ENCODE peak calls at places on chromosomes 2 and 18, in eight cellular contexts. One of them, this sample, is unnamed.

GRCh38 chr2:227450196-227450851 is 21.6 kb upstream of the AGFG1 start:
- DNase-seq in sigmoid colon: no peak
- DNase-seq in upper lobe of left lung: no peak
- DNase-seq in K562: no peak
- DNase-seq in tibial nerve: no peak
- DNase-seq in suprapubic skin: no peak
- DNase-seq in stomach: no peak
- DNase-seq in esophagus muscularis mucosa: no peak
- DNase-seq in this sample: peak; percentile 33

GRCh38 chr18:22827216-22827615 is 105.9 kb upstream of the RBBP8 start:
- DNase-seq in sigmoid colon: no peak
- DNase-seq in upper lobe of left lung: no peak
- DNase-seq in K562: no peak
- DNase-seq in tibial nerve: no peak
- DNase-seq in suprapubic skin: no peak
- DNase-seq in stomach: no peak
- DNase-seq in esophagus muscularis mucosa: no peak
- DNase-seq in this sample: no peak

GRCh38 chr2:70641263-70641784 is 87.7 kb upstream of the TGFA start:
- DNase-seq in sigmoid colon: no peak
- DNase-seq in upper lobe of left lung: no peak
- DNase-seq in K562: no peak
- DNase-seq in tibial nerve: no peak
- DNase-seq in suprapubic skin: no peak
- DNase-seq in stomach: no peak
- DNase-seq in esophagus muscularis mucosa: no peak
- DNase-seq in this sample: no peak

GRCh38 chr2:68237976-68238580 is 14.3 kb downstream of the PPP3R1 start:
- DNase-seq in sigmoid colon: no peak
- DNase-seq in upper lobe of left lung: no peak
- DNase-seq in K562: no peak
- DNase-seq in tibial nerve: no peak
- DNase-seq in suprapubic skin: no peak
- DNase-seq in stomach: no peak
- DNase-seq in esophagus muscularis mucosa: no peak
- DNase-seq in this sample: no peak

GRCh38 chr2:132923787-132924186 is 253.8 kb upstream of the LYPD1 start:
- DNase-seq in sigmoid colon: no peak
- DNase-seq in upper lobe of left lung: no peak
- DNase-seq in K562: no peak
- DNase-seq in tibial nerve: no peak
- DNase-seq in suprapubic skin: no peak
- DNase-seq in stomach: no peak
- DNase-seq in esophagus muscularis mucosa: no peak
- DNase-seq in this sample: no peak

GRCh38 chr2:62398295-62398855 is 107.6 kb downstream of the TMEM17 start:
- DNase-seq in sigmoid colon: no peak
- DNase-seq in upper lobe of left lung: no peak
- DNase-seq in K562: no peak
- DNase-seq in tibial nerve: no peak
- DNase-seq in suprapubic skin: no peak
- DNase-seq in stomach: no peak
- DNase-seq in esophagus muscularis mucosa: no peak
- DNase-seq in this sample: no peak

GRCh38 chr18:26778054-26778393 is 87.5 kb downstream of the AQP4 start:
- DNase-seq in sigmoid colon: no peak
- DNase-seq in upper lobe of left lung: no peak
- DNase-seq in K562: no peak
- DNase-seq in tibial nerve: no peak
- DNase-seq in suprapubic skin: no peak
- DNase-seq in stomach: no peak
- DNase-seq in esophagus muscularis mucosa: peak; percentile 26
- DNase-seq in this sample: no peak

GRCh38 chr2:26122633-26123032 is 50.3 kb upstream of the GAREM2 start:
- DNase-seq in sigmoid colon: no peak
- DNase-seq in upper lobe of left lung: no peak
- DNase-seq in K562: no peak
- DNase-seq in tibial nerve: no peak
- DNase-seq in suprapubic skin: no peak
- DNase-seq in stomach: no peak
- DNase-seq in esophagus muscularis mucosa: no peak
- DNase-seq in this sample: no peak

GRCh38 chr2:24730481-24730880 is 62.7 kb downstream of the PTRHD1 start:
- DNase-seq in sigmoid colon: no peak
- DNase-seq in upper lobe of left lung: no peak
- DNase-seq in K562: no peak
- DNase-seq in tibial nerve: no peak
- DNase-seq in suprapubic skin: no peak
- DNase-seq in stomach: no peak
- DNase-seq in esophagus muscularis mucosa: no peak
- DNase-seq in this sample: no peak

GRCh38 chr2:176160251-176161040 is 3.3 kb downstream of the HOXD3 start:
- DNase-seq in sigmoid colon: no peak
- DNase-seq in upper lobe of left lung: no peak
- DNase-seq in K562: no peak
- DNase-seq in tibial nerve: no peak
- DNase-seq in suprapubic skin: no peak
- DNase-seq in stomach: no peak
- DNase-seq in esophagus muscularis mucosa: no peak
- DNase-seq in this sample: no peak

GRCh38 chr2:13660231-13660630 is 943.5 kb downstream of the TRIB2 start:
- DNase-seq in sigmoid colon: no peak
- DNase-seq in upper lobe of left lung: no peak
- DNase-seq in K562: no peak
- DNase-seq in tibial nerve: no peak
- DNase-seq in suprapubic skin: no peak
- DNase-seq in stomach: no peak
- DNase-seq in esophagus muscularis mucosa: no peak
- DNase-seq in this sample: no peak

GRCh38 chr2:65069425-65069824 is 13.2 kb downstream of the CEP68 start:
- DNase-seq in sigmoid colon: no peak
- DNase-seq in upper lobe of left lung: no peak
- DNase-seq in K562: no peak
- DNase-seq in tibial nerve: no peak
- DNase-seq in suprapubic skin: no peak
- DNase-seq in stomach: no peak
- DNase-seq in esophagus muscularis mucosa: no peak
- DNase-seq in this sample: no peak

GRCh38 chr2:65072181-65072970 is 16.2 kb downstream of the CEP68 start:
- DNase-seq in sigmoid colon: no peak
- DNase-seq in upper lobe of left lung: no peak
- DNase-seq in K562: no peak
- DNase-seq in tibial nerve: no peak
- DNase-seq in suprapubic skin: no peak
- DNase-seq in stomach: no peak
- DNase-seq in esophagus muscularis mucosa: no peak
- DNase-seq in this sample: no peak

GRCh38 chr2:65071499-65072180 is 15.4 kb downstream of the CEP68 start:
- DNase-seq in sigmoid colon: peak; percentile 76
- DNase-seq in upper lobe of left lung: no peak
- DNase-seq in K562: peak; percentile 39
- DNase-seq in tibial nerve: no peak
- DNase-seq in suprapubic skin: no peak
- DNase-seq in stomach: no peak
- DNase-seq in esophagus muscularis mucosa: no peak
- DNase-seq in this sample: no peak

GRCh38 chr2:65070856-65071255 is 14.6 kb downstream of the CEP68 start:
- DNase-seq in sigmoid colon: no peak
- DNase-seq in upper lobe of left lung: no peak
- DNase-seq in K562: no peak
- DNase-seq in tibial nerve: no peak
- DNase-seq in suprapubic skin: no peak
- DNase-seq in stomach: no peak
- DNase-seq in esophagus muscularis mucosa: no peak
- DNase-seq in this sample: no peak

GRCh38 chr2:65070172-65070830 is 14.1 kb downstream of the CEP68 start:
- DNase-seq in sigmoid colon: no peak
- DNase-seq in upper lobe of left lung: no peak
- DNase-seq in K562: no peak
- DNase-seq in tibial nerve: no peak
- DNase-seq in suprapubic skin: no peak
- DNase-seq in stomach: no peak
- DNase-seq in esophagus muscularis mucosa: no peak
- DNase-seq in this sample: peak; percentile 64
- H3K27ac ChIP-seq in sigmoid colon: peak overlapping the region; percentile 69
- H3K27ac ChIP-seq in upper lobe of left lung: peak overlapping the region; percentile 80
- H3K27ac ChIP-seq in K562: no peak overlapping the region
- H3K27ac ChIP-seq in tibial nerve: peak overlapping the region; percentile 81
- H3K27ac ChIP-seq in suprapubic skin: peak overlapping the region; percentile 61
- H3K27ac ChIP-seq in stomach: peak overlapping the region; percentile 66
- H3K27ac ChIP-seq in esophagus muscularis mucosa: peak overlapping the region; percentile 64
- H3K27ac ChIP-seq in this sample: peak overlapping the region; percentile 44

GRCh38 chr18:57802166-57802868 is 798 bp downstream of the ATP8B1 start:
- DNase-seq in sigmoid colon: no peak
- DNase-seq in upper lobe of left lung: no peak
- DNase-seq in K562: no peak
- DNase-seq in tibial nerve: no peak
- DNase-seq in suprapubic skin: no peak
- DNase-seq in stomach: no peak
- DNase-seq in esophagus muscularis mucosa: no peak
- DNase-seq in this sample: no peak

GRCh38 chr18:57805117-57805516 is 2.0 kb upstream of the ATP8B1 start:
- DNase-seq in sigmoid colon: no peak
- DNase-seq in upper lobe of left lung: no peak
- DNase-seq in K562: no peak
- DNase-seq in tibial nerve: no peak
- DNase-seq in suprapubic skin: no peak
- DNase-seq in stomach: no peak
- DNase-seq in esophagus muscularis mucosa: no peak
- DNase-seq in this sample: no peak

GRCh38 chr18:57802869-57803118 is 321 bp downstream of the ATP8B1 start:
- DNase-seq in sigmoid colon: no peak
- DNase-seq in upper lobe of left lung: no peak
- DNase-seq in K562: no peak
- DNase-seq in tibial nerve: no peak
- DNase-seq in suprapubic skin: no peak
- DNase-seq in stomach: no peak
- DNase-seq in esophagus muscularis mucosa: no peak
- DNase-seq in this sample: no peak

GRCh38 chr18:57801379-57802165 is 1.5 kb downstream of the ATP8B1 start:
- DNase-seq in sigmoid colon: no peak
- DNase-seq in upper lobe of left lung: peak; percentile 56
- DNase-seq in K562: no peak
- DNase-seq in tibial nerve: no peak
- DNase-seq in suprapubic skin: no peak
- DNase-seq in stomach: peak; percentile 50
- DNase-seq in esophagus muscularis mucosa: no peak
- DNase-seq in this sample: no peak

GRCh38 chr18:57803119-57803969 is at the start of gene ATP8B1:
- DNase-seq in sigmoid colon: peak; percentile 84
- DNase-seq in upper lobe of left lung: peak; percentile 91
- DNase-seq in K562: peak; percentile 22
- DNase-seq in tibial nerve: no peak
- DNase-seq in suprapubic skin: peak; percentile 91
- DNase-seq in stomach: peak; percentile 98
- DNase-seq in esophagus muscularis mucosa: no peak
- DNase-seq in this sample: peak; percentile 96
- H3K27me3 ChIP-seq in sigmoid colon: no peaks in the 10 kb centered on the region
- H3K27me3 ChIP-seq in upper lobe of left lung: no peaks in the 10 kb centered on the region
- H3K27me3 ChIP-seq in K562: peaks cover 12% of the 10 kb centered on the region
- H3K27me3 ChIP-seq in tibial nerve: peaks cover 36% of the 10 kb centered on the region
- H3K27me3 ChIP-seq in suprapubic skin: no peaks in the 10 kb centered on the region
- H3K27me3 ChIP-seq in stomach: peaks cover 5% of the 10 kb centered on the region
- H3K27me3 ChIP-seq in esophagus muscularis mucosa: no peaks in the 10 kb centered on the region
- H3K27me3 ChIP-seq in this sample: peaks cover 33% of the 10 kb centered on the region

DNA sequence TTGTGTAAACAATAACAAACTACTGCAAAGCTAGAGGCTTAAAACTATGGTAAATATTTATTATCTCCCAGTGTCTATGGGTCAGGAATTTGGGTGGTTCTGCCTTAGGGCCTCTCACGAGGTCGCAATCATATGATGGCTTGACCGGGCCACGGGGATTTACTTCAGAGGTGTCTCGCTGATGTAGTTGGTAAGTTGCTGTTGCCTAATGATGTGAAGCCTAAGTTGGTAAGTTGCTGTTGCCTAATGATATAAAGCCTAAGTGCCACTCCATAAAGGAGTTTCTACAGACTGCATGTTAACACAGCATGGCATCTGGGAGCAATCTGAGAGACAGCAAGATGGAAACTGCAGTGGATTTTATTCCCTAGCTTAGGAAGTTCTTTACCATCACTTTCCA is 35.8 kb downstream of the FMNL2 start:
- DNase-seq in sigmoid colon: no peak
- DNase-seq in upper lobe of left lung: no peak
- DNase-seq in K562: no peak
- DNase-seq in tibial nerve: no peak
- DNase-seq in suprapubic skin: no peak
- DNase-seq in stomach: no peak
- DNase-seq in esophagus muscularis mucosa: no peak
- DNase-seq in this sample: no peak
- TF ChIP-seq EP300 in sigmoid colon: no peak
- TF ChIP-seq EP300 in upper lobe of left lung: no peak
- TF ChIP-seq EP300 in K562: no peak
- TF ChIP-seq EP300 in tibial nerve: no peak
- TF ChIP-seq EP300 in suprapubic skin: no peak
- TF ChIP-seq EP300 in stomach: no peak
- TF ChIP-seq EP300 in esophagus muscularis mucosa: no peak
- TF ChIP-seq EP300 in this sample: no peak

GRCh38 chr2:218802595-218802994 is 20.6 kb downstream of the CYP27A1 start:
- DNase-seq in sigmoid colon: no peak
- DNase-seq in upper lobe of left lung: no peak
- DNase-seq in K562: no peak
- DNase-seq in tibial nerve: no peak
- DNase-seq in suprapubic skin: no peak
- DNase-seq in stomach: no peak
- DNase-seq in esophagus muscularis mucosa: no peak
- DNase-seq in this sample: no peak

GRCh38 chr2:218807626-218808025 is 24.0 kb downstream of the PRKAG3 start:
- DNase-seq in sigmoid colon: no peak
- DNase-seq in upper lobe of left lung: peak; percentile 51
- DNase-seq in K562: no peak
- DNase-seq in tibial nerve: no peak
- DNase-seq in suprapubic skin: no peak
- DNase-seq in stomach: no peak
- DNase-seq in esophagus muscularis mucosa: peak; percentile 62
- DNase-seq in this sample: no peak

GRCh38 chr2:218804817-218805216 is 22.9 kb downstream of the CYP27A1 start:
- DNase-seq in sigmoid colon: no peak
- DNase-seq in upper lobe of left lung: no peak
- DNase-seq in K562: no peak
- DNase-seq in tibial nerve: no peak
- DNase-seq in suprapubic skin: no peak
- DNase-seq in stomach: no peak
- DNase-seq in esophagus muscularis mucosa: peak; percentile 17
- DNase-seq in this sample: no peak

GRCh38 chr2:218806346-218806978 is 24.5 kb downstream of the CYP27A1 start:
- DNase-seq in sigmoid colon: peak; percentile 95
- DNase-seq in upper lobe of left lung: peak; percentile 90
- DNase-seq in K562: no peak
- DNase-seq in tibial nerve: peak; percentile 77
- DNase-seq in suprapubic skin: peak; percentile 85
- DNase-seq in stomach: peak; percentile 44
- DNase-seq in esophagus muscularis mucosa: peak; percentile 92
- DNase-seq in this sample: peak; percentile 53

DNA sequence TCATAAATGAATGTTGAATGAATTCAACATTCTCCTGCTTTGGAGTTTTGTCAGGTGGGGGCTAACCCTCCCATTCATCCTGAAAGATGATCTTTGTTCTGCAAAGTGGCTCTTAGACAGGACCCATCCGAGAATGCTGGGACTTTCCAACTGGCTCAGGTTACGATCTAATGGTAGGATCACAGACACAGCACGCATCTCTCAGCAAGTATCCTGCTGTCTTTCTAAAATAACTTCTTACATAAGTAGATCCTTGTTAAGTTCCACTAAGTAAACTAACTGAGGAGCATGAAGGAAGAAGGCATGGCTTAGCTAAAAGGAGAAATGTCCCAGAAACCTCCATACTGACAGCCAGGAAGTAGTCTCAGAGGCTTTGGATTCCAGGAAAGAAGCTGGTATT is 23.7 kb downstream of the CYP27A1 start:
- DNase-seq in sigmoid colon: no peak
- DNase-seq in upper lobe of left lung: no peak
- DNase-seq in K562: no peak
- DNase-seq in tibial nerve: no peak
- DNase-seq in suprapubic skin: no peak
- DNase-seq in stomach: no peak
- DNase-seq in esophagus muscularis mucosa: peak; percentile 60
- DNase-seq in this sample: no peak
- H3K27ac ChIP-seq in sigmoid colon: peak overlapping the region; percentile 86
- H3K27ac ChIP-seq in upper lobe of left lung: peak overlapping the region; percentile 71
- H3K27ac ChIP-seq in K562: no peak overlapping the region
- H3K27ac ChIP-seq in tibial nerve: peak overlapping the region; percentile 92
- H3K27ac ChIP-seq in suprapubic skin: peak overlapping the region; percentile 64
- H3K27ac ChIP-seq in stomach: peak overlapping the region; percentile 64
- H3K27ac ChIP-seq in esophagus muscularis mucosa: peak overlapping the region; percentile 76
- H3K27ac ChIP-seq in this sample: peak overlapping the region; percentile 37

This sample was measured in transverse colon.